ENCODE peak calls at places on chromosomes 12 and 14, in four cellular contexts. One of them, this sample, is unnamed.

GRCh38 chr12:46921754-46922113 is 95.9 kb upstream of the SLC38A4 start:
- DNase-seq in suprapubic skin: no peak
- DNase-seq in cardiac muscle cell: no peak
- DNase-seq in transverse colon: no peak
- DNase-seq in this sample: no peak

GRCh38 chr14:53840444-53840843 is 116.2 kb downstream of the BMP4 start:
- DNase-seq in suprapubic skin: no peak
- DNase-seq in cardiac muscle cell: no peak
- DNase-seq in transverse colon: no peak
- DNase-seq in this sample: no peak

GRCh38 chr12:26678697-26679660 is 154.0 kb downstream of the ITPR2 start:
- DNase-seq in suprapubic skin: no peak
- DNase-seq in cardiac muscle cell: no peak
- DNase-seq in transverse colon: no peak
- DNase-seq in this sample: no peak

GRCh38 chr12:106710143-106710893 is 64.2 kb upstream of the RIC8B start:
- DNase-seq in suprapubic skin: no peak
- DNase-seq in cardiac muscle cell: peak
- DNase-seq in transverse colon: no peak
- DNase-seq in this sample: no peak

GRCh38 chr12:7190268-7191055 is 976 bp downstream of the PEX5 start:
- DNase-seq in suprapubic skin: no peak
- DNase-seq in cardiac muscle cell: peak
- DNase-seq in transverse colon: peak
- DNase-seq in this sample: no peak

GRCh38 chr12:30754383-30754749 is 385 bp downstream of the CAPRIN2 start:
- DNase-seq in suprapubic skin: peak
- DNase-seq in cardiac muscle cell: no peak
- DNase-seq in transverse colon: no peak
- DNase-seq in this sample: no peak

GRCh38 chr14:93906341-93907329 is 20.5 kb upstream of the FAM181A start:
- DNase-seq in suprapubic skin: no peak
- DNase-seq in cardiac muscle cell: peak
- DNase-seq in transverse colon: peak
- DNase-seq in this sample: no peak

GRCh38 chr14:20627337-20628032 is 14.0 kb downstream of the OR6S1 start:
- DNase-seq in suprapubic skin: no peak
- DNase-seq in cardiac muscle cell: no peak
- DNase-seq in transverse colon: no peak
- DNase-seq in this sample: no peak

GRCh38 chr14:59277659-59278058 is 89.2 kb downstream of the DAAM1 start:
- DNase-seq in suprapubic skin: no peak
- DNase-seq in cardiac muscle cell: no peak
- DNase-seq in transverse colon: no peak
- DNase-seq in this sample: no peak

GRCh38 chr12:26870491-26871419 is 37.8 kb upstream of the ITPR2 start:
- DNase-seq in suprapubic skin: no peak
- DNase-seq in cardiac muscle cell: peak
- DNase-seq in transverse colon: peak
- DNase-seq in this sample: peak

GRCh38 chr12:11797317-11797913 is 147.9 kb downstream of the ETV6 start:
- DNase-seq in suprapubic skin: no peak
- DNase-seq in cardiac muscle cell: no peak
- DNase-seq in transverse colon: no peak
- DNase-seq in this sample: peak

GRCh38 chr14:65588426-65589140 is 176.1 kb downstream of the FUT8 start:
- DNase-seq in suprapubic skin: no peak
- DNase-seq in cardiac muscle cell: no peak
- DNase-seq in transverse colon: no peak
- DNase-seq in this sample: no peak

GRCh38 chr12:114701104-114701414 is 17.1 kb upstream of the TBX3 start:
- DNase-seq in suprapubic skin: no peak
- DNase-seq in cardiac muscle cell: no peak
- DNase-seq in transverse colon: no peak
- DNase-seq in this sample: no peak

GRCh38 chr14:61575751-61576150 is 119.6 kb upstream of the HIF1A start:
- DNase-seq in suprapubic skin: no peak
- DNase-seq in cardiac muscle cell: no peak
- DNase-seq in transverse colon: no peak
- DNase-seq in this sample: no peak

GRCh38 chr12:85803923-85804322 is 32.3 kb downstream of the RASSF9 start:
- DNase-seq in suprapubic skin: no peak
- DNase-seq in cardiac muscle cell: no peak
- DNase-seq in transverse colon: no peak
- DNase-seq in this sample: no peak

GRCh38 chr12:6036509-6036908 is 88.0 kb downstream of the VWF start:
- DNase-seq in suprapubic skin: no peak
- DNase-seq in cardiac muscle cell: no peak
- DNase-seq in transverse colon: no peak
- DNase-seq in this sample: no peak

GRCh38 chr12:6745751-6746525 is 7.0 kb downstream of the MLF2 start:
- DNase-seq in suprapubic skin: no peak
- DNase-seq in cardiac muscle cell: no peak
- DNase-seq in transverse colon: no peak
- DNase-seq in this sample: no peak

GRCh38 chr12:99600388-99600787 is 47.2 kb upstream of the GARIN6 start:
- DNase-seq in suprapubic skin: no peak
- DNase-seq in cardiac muscle cell: no peak
- DNase-seq in transverse colon: no peak
- DNase-seq in this sample: no peak

GRCh38 chr12:3342051-3342450 is 149.0 kb upstream of the PRMT8 start:
- DNase-seq in suprapubic skin: no peak
- DNase-seq in cardiac muscle cell: peak
- DNase-seq in transverse colon: no peak
- DNase-seq in this sample: no peak

GRCh38 chr12:197911-198695 is 15.9 kb downstream of the SLC6A12 start:
- DNase-seq in suprapubic skin: no peak
- DNase-seq in cardiac muscle cell: no peak
- DNase-seq in transverse colon: no peak
- DNase-seq in this sample: no peak

GRCh38 chr12:12890815-12891645 is at the start of gene GPRC5A:
- DNase-seq in suprapubic skin: peak
- DNase-seq in cardiac muscle cell: peak
- DNase-seq in transverse colon: peak
- DNase-seq in this sample: no peak

GRCh38 chr12:78004451-78005093 is 173.9 kb downstream of the NAV3 start:
- DNase-seq in suprapubic skin: no peak
- DNase-seq in cardiac muscle cell: no peak
- DNase-seq in transverse colon: no peak
- DNase-seq in this sample: no peak

GRCh38 chr14:51242545-51243490 is 2.8 kb downstream of the TMX1 start:
- DNase-seq in suprapubic skin: no peak
- DNase-seq in cardiac muscle cell: no peak
- DNase-seq in transverse colon: no peak
- DNase-seq in this sample: no peak

GRCh38 chr12:67280572-67280971 is 11.4 kb downstream of the CAND1 start:
- DNase-seq in suprapubic skin: no peak
- DNase-seq in cardiac muscle cell: peak
- DNase-seq in transverse colon: no peak
- DNase-seq in this sample: no peak

GRCh38 chr14:59688224-59689170 is 111.9 kb upstream of the CCDC175 start:
- DNase-seq in suprapubic skin: no peak
- DNase-seq in cardiac muscle cell: peak
- DNase-seq in transverse colon: peak
- DNase-seq in this sample: no peak

GRCh38 chr14:67971627-67972625 is 152.3 kb downstream of the RAD51B start:
- DNase-seq in suprapubic skin: no peak
- DNase-seq in cardiac muscle cell: no peak
- DNase-seq in transverse colon: no peak
- DNase-seq in this sample: no peak

GRCh38 chr14:94550041-94550440 is 11.2 kb upstream of the SERPINA4 start:
- DNase-seq in suprapubic skin: no peak
- DNase-seq in cardiac muscle cell: no peak
- DNase-seq in transverse colon: no peak
- DNase-seq in this sample: no peak

GRCh38 chr12:111692575-111693210 is 6.8 kb downstream of the ACAD10 start:
- DNase-seq in suprapubic skin: no peak
- DNase-seq in cardiac muscle cell: no peak
- DNase-seq in transverse colon: no peak
- DNase-seq in this sample: no peak

GRCh38 chr12:109621864-109622485 is 48.4 kb downstream of the MVK start:
- DNase-seq in suprapubic skin: no peak
- DNase-seq in cardiac muscle cell: no peak
- DNase-seq in transverse colon: no peak
- DNase-seq in this sample: no peak

GRCh38 chr12:12294215-12295005 is 27.6 kb upstream of the LRP6 start:
- DNase-seq in suprapubic skin: no peak
- DNase-seq in cardiac muscle cell: peak
- DNase-seq in transverse colon: no peak
- DNase-seq in this sample: no peak

GRCh38 chr12:111756681-111757080 is 10.1 kb upstream of the ALDH2 start:
- DNase-seq in suprapubic skin: no peak
- DNase-seq in cardiac muscle cell: no peak
- DNase-seq in transverse colon: no peak
- DNase-seq in this sample: no peak

GRCh38 chr14:96745500-96746051 is 51.6 kb upstream of the VRK1 start:
- DNase-seq in suprapubic skin: no peak
- DNase-seq in cardiac muscle cell: no peak
- DNase-seq in transverse colon: no peak
- DNase-seq in this sample: no peak

GRCh38 chr14:52840916-52841315 is 49.5 kb upstream of the GNPNAT1 start:
- DNase-seq in suprapubic skin: no peak
- DNase-seq in cardiac muscle cell: no peak
- DNase-seq in transverse colon: no peak
- DNase-seq in this sample: peak

GRCh38 chr14:101456246-101457159 is 104.8 kb upstream of the DIO3 start:
- DNase-seq in suprapubic skin: no peak
- DNase-seq in cardiac muscle cell: no peak
- DNase-seq in transverse colon: no peak
- DNase-seq in this sample: no peak

GRCh38 chr12:131883521-131883900 is 10.9 kb upstream of the ULK1 start:
- DNase-seq in suprapubic skin: no peak
- DNase-seq in cardiac muscle cell: no peak
- DNase-seq in transverse colon: no peak
- DNase-seq in this sample: no peak

DNA sequence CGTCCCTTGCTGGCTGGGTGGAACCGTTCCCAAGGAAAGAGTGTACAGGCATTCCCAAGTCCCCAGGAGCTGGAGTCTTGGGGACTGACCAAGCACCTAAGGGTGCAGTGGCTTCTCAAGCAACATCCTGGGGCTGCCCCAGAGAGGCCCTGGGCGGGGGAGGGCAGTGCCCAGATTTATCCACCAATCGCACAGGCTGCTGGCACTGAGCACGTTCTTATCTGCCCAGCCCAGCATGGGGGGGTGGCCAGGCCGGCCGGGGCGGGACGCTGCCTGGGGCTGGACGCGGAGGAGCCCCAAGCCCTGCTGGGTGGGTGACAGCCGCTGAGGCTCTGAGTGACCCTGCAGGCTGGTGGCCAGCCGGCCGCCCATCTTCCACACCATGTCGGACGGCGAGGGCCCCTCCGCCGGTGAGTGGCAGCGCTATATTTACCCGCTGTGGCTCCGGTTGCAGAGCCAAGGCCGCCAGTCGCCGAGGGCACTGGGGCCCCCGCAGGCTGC is 53.4 kb downstream of the CYP46A1 start:
- DNase-seq in suprapubic skin: no peak
- DNase-seq in cardiac muscle cell: peak
- DNase-seq in transverse colon: no peak
- DNase-seq in this sample: no peak
- H3K4me3 ChIP-seq in suprapubic skin: peak
- H3K4me3 ChIP-seq in cardiac muscle cell: no peak
- H3K4me3 ChIP-seq in transverse colon: peak
- H3K4me3 ChIP-seq in this sample: no peak

DNA sequence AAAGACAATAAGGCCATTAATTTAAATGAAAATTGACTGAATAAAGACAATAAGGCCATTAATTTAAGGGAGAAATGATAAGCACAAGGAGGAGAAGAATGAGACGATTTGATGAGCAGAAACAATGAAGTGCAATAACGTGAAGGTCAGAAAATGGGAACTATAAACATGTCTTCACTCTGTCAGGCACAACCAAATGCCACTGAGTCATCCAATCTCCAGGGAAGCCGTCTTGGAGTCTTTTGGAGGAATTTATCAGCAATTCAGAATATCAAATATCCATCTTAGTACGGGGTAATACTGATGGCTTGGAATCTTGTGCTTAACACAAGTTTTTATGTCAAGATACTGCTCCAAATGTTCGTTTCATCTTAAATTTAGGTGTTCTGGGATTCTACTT is 159.9 kb downstream of the CAPZA3 start:
- DNase-seq in suprapubic skin: no peak
- DNase-seq in cardiac muscle cell: no peak
- DNase-seq in transverse colon: no peak
- DNase-seq in this sample: no peak
- H3K4me3 ChIP-seq in suprapubic skin: no peak
- H3K4me3 ChIP-seq in cardiac muscle cell: no peak
- H3K4me3 ChIP-seq in transverse colon: no peak
- H3K4me3 ChIP-seq in this sample: no peak

GRCh38 chr14:48075487-48075886 is 400.1 kb upstream of the MDGA2 start:
- DNase-seq in suprapubic skin: no peak
- DNase-seq in cardiac muscle cell: no peak
- DNase-seq in transverse colon: no peak
- DNase-seq in this sample: no peak
- H3K4me3 ChIP-seq in suprapubic skin: no peak
- H3K4me3 ChIP-seq in cardiac muscle cell: no peak
- H3K4me3 ChIP-seq in transverse colon: no peak
- H3K4me3 ChIP-seq in this sample: no peak

GRCh38 chr12:2337031-2338010 is 284.5 kb downstream of the CACNA1C start:
- DNase-seq in suprapubic skin: no peak
- DNase-seq in cardiac muscle cell: no peak
- DNase-seq in transverse colon: no peak
- DNase-seq in this sample: no peak

GRCh38 chr12:2335517-2335916 is 282.7 kb downstream of the CACNA1C start:
- DNase-seq in suprapubic skin: no peak
- DNase-seq in cardiac muscle cell: no peak
- DNase-seq in transverse colon: no peak
- DNase-seq in this sample: no peak

GRCh38 chr12:2335109-2335508 is 282.3 kb downstream of the CACNA1C start:
- DNase-seq in suprapubic skin: no peak
- DNase-seq in cardiac muscle cell: no peak
- DNase-seq in transverse colon: no peak
- DNase-seq in this sample: no peak

GRCh38 chr12:2334291-2335088 is 281.7 kb downstream of the CACNA1C start:
- DNase-seq in suprapubic skin: no peak
- DNase-seq in cardiac muscle cell: no peak
- DNase-seq in transverse colon: no peak
- DNase-seq in this sample: no peak

GRCh38 chr12:2336409-2336829 is 283.6 kb downstream of the CACNA1C start:
- DNase-seq in suprapubic skin: no peak
- DNase-seq in cardiac muscle cell: peak
- DNase-seq in transverse colon: no peak
- DNase-seq in this sample: peak
- H3K4me3 ChIP-seq in suprapubic skin: no peak
- H3K4me3 ChIP-seq in cardiac muscle cell: no peak
- H3K4me3 ChIP-seq in transverse colon: no peak
- H3K4me3 ChIP-seq in this sample: no peak

GRCh38 chr12:132881853-132882252 is 5.6 kb downstream of the CHFR start:
- DNase-seq in suprapubic skin: no peak
- DNase-seq in cardiac muscle cell: no peak
- DNase-seq in transverse colon: no peak
- DNase-seq in this sample: no peak

GRCh38 chr12:132888852-132889251 is 1.4 kb upstream of the CHFR start:
- DNase-seq in suprapubic skin: no peak
- DNase-seq in cardiac muscle cell: no peak
- DNase-seq in transverse colon: no peak
- DNase-seq in this sample: no peak

GRCh38 chr12:132887513-132888341 is at the start of gene CHFR:
- DNase-seq in suprapubic skin: peak
- DNase-seq in cardiac muscle cell: peak
- DNase-seq in transverse colon: peak
- DNase-seq in this sample: peak

GRCh38 chr12:132886529-132887477 is 602 bp downstream of the CHFR start:
- DNase-seq in suprapubic skin: no peak
- DNase-seq in cardiac muscle cell: no peak
- DNase-seq in transverse colon: peak
- DNase-seq in this sample: no peak
- H3K4me3 ChIP-seq in suprapubic skin: peak
- H3K4me3 ChIP-seq in cardiac muscle cell: peak
- H3K4me3 ChIP-seq in transverse colon: peak
- H3K4me3 ChIP-seq in this sample: peak